ENCODE peak calls at places on chromosome 14, in five cellular contexts. N is upper lobe of right lung, S is lung, J is cardiac muscle cell, Z is adrenal gland. H is an unnamed sample.

GRCh38 chr14:58772814-58773620 is 135.3 kb downstream of the DACT1 start:
- DNase-seq in N (no peak), S (no peak), J (peak; percentile 36), Z (no peak), H (no peak)

GRCh38 chr14:68986926-68987652 is 8.0 kb upstream of the ACTN1 start:
- DNase-seq in N (no peak), S (no peak), J (no peak), Z (no peak), H (no peak)

GRCh38 chr14:71107921-71108320 is 200.7 kb downstream of the PCNX1 start:
- DNase-seq in N (no peak), S (no peak), J (no peak), Z (no peak), H (no peak)

GRCh38 chr14:73741876-73742519 is 27.8 kb upstream of the PNMA1 start:
- DNase-seq in N (no peak), S (no peak), J (no peak), Z (peak; percentile 24), H (peak; percentile 49)

GRCh38 chr14:69475194-69475818 is 9.2 kb upstream of the PLEKHD1 start:
- DNase-seq in N (no peak), S (no peak), J (peak; percentile 23), Z (no peak), H (no peak)

GRCh38 chr14:92353447-92353846 is 30.5 kb downstream of the SLC24A4 start:
- DNase-seq in N (no peak), S (no peak), J (no peak), Z (no peak), H (no peak)

GRCh38 chr14:104724981-104725771 is 1.1 kb downstream of the ADSS1 start:
- DNase-seq in N (no peak), S (no peak), J (peak; percentile 39), Z (no peak), H (no peak)

GRCh38 chr14:100979780-100980179 is 76.3 kb upstream of the RTL1 start:
- DNase-seq in N (no peak), S (no peak), J (no peak), Z (no peak), H (no peak)

GRCh38 chr14:102225936-102226335 is 79.0 kb downstream of the MOK start:
- DNase-seq in N (no peak), S (no peak), J (no peak), Z (no peak), H (no peak)

GRCh38 chr14:100612879-100613455 is 25.8 kb upstream of the BEGAIN start:
- DNase-seq in N (no peak), S (no peak), J (no peak), Z (peak; percentile 40), H (no peak)

GRCh38 chr14:88877192-88877591 is 52.7 kb downstream of the TTC8 start:
- DNase-seq in N (no peak), S (no peak), J (no peak), Z (no peak), H (no peak)

GRCh38 chr14:88879016-88879415 is 54.6 kb downstream of the TTC8 start:
- DNase-seq in N (no peak), S (no peak), J (no peak), Z (no peak), H (no peak)

GRCh38 chr14:88882236-88882635 is 57.8 kb downstream of the TTC8 start:
- DNase-seq in N (no peak), S (no peak), J (no peak), Z (no peak), H (no peak)
- H3K9me3 ChIP-seq in N (no peaks in the 10 kb centered on the region), S (peaks cover 11% of the 10 kb centered on the region), J (no peaks in the 10 kb centered on the region), Z (no peaks in the 10 kb centered on the region), H (no peaks in the 10 kb centered on the region)

GRCh38 chr14:19947413-19948090 is 16.8 kb downstream of the OR4K1 start:
- DNase-seq in N (no peak), S (no peak), J (no peak), Z (no peak), H (no peak)
- H3K9me3 ChIP-seq in N (no peaks in the 10 kb centered on the region), S (no peaks in the 10 kb centered on the region), J (no peaks in the 10 kb centered on the region), Z (no peaks in the 10 kb centered on the region), H (no peaks in the 10 kb centered on the region)

GRCh38 chr14:78673845-78674244 is 503.7 kb downstream of the NRXN3 start:
- DNase-seq in N (no peak), S (no peak), J (no peak), Z (no peak), H (no peak)

GRCh38 chr14:78674820-78675219 is 504.6 kb downstream of the NRXN3 start:
- DNase-seq in N (no peak), S (no peak), J (no peak), Z (no peak), H (no peak)
- H3K9me3 ChIP-seq in N (no peaks in the 10 kb centered on the region), S (no peaks in the 10 kb centered on the region), J (no peaks in the 10 kb centered on the region), Z (no peaks in the 10 kb centered on the region), H (no peaks in the 10 kb centered on the region)

DNA sequence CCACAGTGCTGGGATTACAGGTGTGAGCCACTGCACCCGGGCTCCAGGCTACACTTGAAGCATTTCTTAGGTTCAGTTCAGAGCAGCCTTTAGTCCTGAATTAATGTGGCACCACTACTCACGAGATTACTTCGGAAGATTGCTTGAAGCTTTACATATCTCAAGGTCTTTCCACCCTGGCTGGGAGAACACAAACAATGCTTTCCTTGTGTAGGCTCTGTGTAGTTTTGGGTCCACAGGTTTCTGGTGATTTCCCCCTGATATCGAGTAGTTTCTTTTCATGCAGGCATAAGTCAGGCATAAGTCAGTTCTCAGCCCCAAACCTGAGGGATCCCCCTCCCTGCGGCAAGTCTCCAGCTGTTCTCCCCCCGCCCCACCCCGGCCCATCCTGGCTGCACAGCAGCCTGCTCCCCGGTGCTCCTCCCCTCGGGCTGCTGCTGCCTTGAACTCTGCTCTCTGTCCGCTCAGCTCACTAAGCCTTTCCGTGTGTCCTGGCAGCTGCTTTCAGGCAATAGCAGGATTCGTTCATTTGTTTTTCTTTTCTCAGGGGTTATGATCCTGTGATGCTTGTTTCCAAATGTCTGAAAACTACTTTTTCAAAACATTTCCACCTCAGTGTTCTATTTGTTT is 417.7 kb downstream of the TMEM121 start:
- DNase-seq in N (no peak), S (peak; percentile 6), J (no peak), Z (no peak), H (no peak)
- H3K9me3 ChIP-seq in N (no peaks in the 10 kb centered on the region), S (peaks cover 16% of the 10 kb centered on the region), J (no peaks in the 10 kb centered on the region), Z (no peaks in the 10 kb centered on the region), H (no peaks in the 10 kb centered on the region)

GRCh38 chr14:79704406-79704805 is 506.9 kb downstream of the DIO2 start:
- DNase-seq in N (no peak), S (no peak), J (no peak), Z (no peak), H (no peak)

GRCh38 chr14:79699206-79699605 is 512.1 kb downstream of the DIO2 start:
- DNase-seq in N (no peak), S (no peak), J (no peak), Z (no peak), H (no peak)

GRCh38 chr14:79702197-79702596 is 509.1 kb downstream of the DIO2 start:
- DNase-seq in N (no peak), S (no peak), J (no peak), Z (no peak), H (no peak)

GRCh38 chr14:79703209-79703608 is 508.1 kb downstream of the DIO2 start:
- DNase-seq in N (no peak), S (no peak), J (no peak), Z (no peak), H (no peak)

GRCh38 chr14:79701371-79701770 is 509.9 kb downstream of the DIO2 start:
- DNase-seq in N (no peak), S (no peak), J (no peak), Z (no peak), H (no peak)
- H3K9me3 ChIP-seq in N (no peaks in the 10 kb centered on the region), S (no peaks in the 10 kb centered on the region), J (no peaks in the 10 kb centered on the region), Z (no peaks in the 10 kb centered on the region), H (no peaks in the 10 kb centered on the region)

GRCh38 chr14:79080040-79080439 is 909.9 kb downstream of the NRXN3 start:
- DNase-seq in N (no peak), S (no peak), J (no peak), Z (no peak), H (no peak)
- H3K9me3 ChIP-seq in N (no peaks in the 10 kb centered on the region), S (peaks cover 2% of the 10 kb centered on the region), J (no peaks in the 10 kb centered on the region), Z (no peaks in the 10 kb centered on the region), H (no peaks in the 10 kb centered on the region)

GRCh38 chr14:105848570-105848969 is 322.2 kb downstream of the TMEM121 start:
- DNase-seq in N (no peak), S (no peak), J (no peak), Z (no peak), H (no peak)
- H3K9me3 ChIP-seq in N (no peaks in the 10 kb centered on the region), S (no peaks in the 10 kb centered on the region), J (no peaks in the 10 kb centered on the region), Z (no peaks in the 10 kb centered on the region), H (no peaks in the 10 kb centered on the region)

DNA sequence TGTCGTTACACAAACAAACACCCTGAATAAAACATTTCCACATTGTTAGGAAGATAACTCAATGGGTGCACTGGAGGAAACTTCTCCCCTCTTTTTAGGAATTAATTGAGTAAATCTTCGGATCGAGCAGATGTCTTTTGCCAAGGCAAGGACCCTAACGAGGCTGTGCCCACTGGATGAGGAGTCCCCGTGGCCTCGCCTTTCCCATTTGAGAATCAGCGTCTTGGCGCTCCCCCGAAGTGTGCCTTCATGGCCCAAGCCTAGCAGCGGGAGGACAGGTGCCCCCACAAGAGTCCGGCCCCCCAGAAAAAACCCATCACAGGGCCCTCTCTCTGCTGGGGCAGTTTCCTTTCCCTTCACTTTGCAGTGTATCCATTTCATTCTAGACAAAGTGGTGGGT is 246.6 kb downstream of the BCL11B start:
- DNase-seq in N (no peak), S (no peak), J (no peak), Z (no peak), H (no peak)
- H3K9me3 ChIP-seq in N (no peaks in the 10 kb centered on the region), S (peaks cover 2% of the 10 kb centered on the region), J (no peaks in the 10 kb centered on the region), Z (no peaks in the 10 kb centered on the region), H (no peaks in the 10 kb centered on the region)

GRCh38 chr14:66662374-66662773 is 154.4 kb downstream of the GPHN start:
- DNase-seq in N (no peak), S (no peak), J (no peak), Z (no peak), H (no peak)

GRCh38 chr14:66652736-66653135 is 144.8 kb downstream of the GPHN start:
- DNase-seq in N (no peak), S (no peak), J (peak; percentile 26), Z (no peak), H (no peak)

GRCh38 chr14:66657780-66658179 is 149.8 kb downstream of the GPHN start:
- DNase-seq in N (no peak), S (no peak), J (no peak), Z (no peak), H (no peak)
- H3K9me3 ChIP-seq in N (peaks cover 6% of the 10 kb centered on the region), S (peaks cover 3% of the 10 kb centered on the region), J (no peaks in the 10 kb centered on the region), Z (peaks cover 13% of the 10 kb centered on the region), H (no peaks in the 10 kb centered on the region)